ENCODE peak calls at places on chromosomes 7 and 10, in five cellular contexts. One of them, this sample, is unnamed.
A peak's percentile ranks its signal among the peaks of the same experiment; 100 is the strongest.

GRCh38 chr10:68572151-68572550 is 12.0 kb downstream of the TET1 start:
- DNase-seq in psoas muscle: no peak
- DNase-seq in A549: no peak
- DNase-seq in DND-41: no peak
- DNase-seq in iris pigment epithelial cell: no peak
- DNase-seq in this sample: no peak

GRCh38 chr10:37289833-37290464 is 164.6 kb downstream of the ANKRD30A start:
- DNase-seq in psoas muscle: no peak
- DNase-seq in A549: peak; percentile 73
- DNase-seq in DND-41: no peak
- DNase-seq in iris pigment epithelial cell: peak; percentile 6
- DNase-seq in this sample: peak; percentile 2

GRCh38 chr10:99870051-99870730 is 87.8 kb downstream of the ABCC2 start:
- DNase-seq in psoas muscle: no peak
- DNase-seq in A549: no peak
- DNase-seq in DND-41: peak; percentile 73
- DNase-seq in iris pigment epithelial cell: no peak
- DNase-seq in this sample: peak; percentile 21

GRCh38 chr10:66917104-66917503 is 8.7 kb upstream of the LRRTM3 start:
- DNase-seq in psoas muscle: no peak
- DNase-seq in A549: no peak
- DNase-seq in DND-41: no peak
- DNase-seq in iris pigment epithelial cell: no peak
- DNase-seq in this sample: peak; percentile 12

GRCh38 chr7:43721193-43721806 is 8.0 kb downstream of the COA1 start:
- DNase-seq in psoas muscle: no peak
- DNase-seq in A549: peak; percentile 48
- DNase-seq in DND-41: no peak
- DNase-seq in iris pigment epithelial cell: peak; percentile 58
- DNase-seq in this sample: peak; percentile 62

GRCh38 chr7:148318092-148318756 is 272.3 kb upstream of the C7orf33 start:
- DNase-seq in psoas muscle: no peak
- DNase-seq in A549: no peak
- DNase-seq in DND-41: no peak
- DNase-seq in iris pigment epithelial cell: no peak
- DNase-seq in this sample: no peak

GRCh38 chr7:135801045-135801693 is 52.6 kb upstream of the FAM180A start:
- DNase-seq in psoas muscle: no peak
- DNase-seq in A549: peak; percentile 73
- DNase-seq in DND-41: peak; percentile 22
- DNase-seq in iris pigment epithelial cell: peak; percentile 62
- DNase-seq in this sample: peak; percentile 75

GRCh38 chr10:76430330-76430729 is 998.9 kb downstream of the LRMDA start:
- DNase-seq in psoas muscle: no peak
- DNase-seq in A549: no peak
- DNase-seq in DND-41: no peak
- DNase-seq in iris pigment epithelial cell: no peak
- DNase-seq in this sample: peak; percentile 53

GRCh38 chr7:20198295-20198694 is 18.9 kb downstream of the MACC1 start:
- DNase-seq in psoas muscle: no peak
- DNase-seq in A549: no peak
- DNase-seq in DND-41: no peak
- DNase-seq in iris pigment epithelial cell: no peak
- DNase-seq in this sample: no peak

GRCh38 chr10:68052463-68052862 is 22.6 kb downstream of the HERC4 start:
- DNase-seq in psoas muscle: no peak
- DNase-seq in A549: no peak
- DNase-seq in DND-41: no peak
- DNase-seq in iris pigment epithelial cell: peak; percentile 47
- DNase-seq in this sample: no peak

GRCh38 chr10:121281576-121281975 is 316.7 kb downstream of the FGFR2 start:
- DNase-seq in psoas muscle: no peak
- DNase-seq in A549: no peak
- DNase-seq in DND-41: no peak
- DNase-seq in iris pigment epithelial cell: peak; percentile 5
- DNase-seq in this sample: peak; percentile 22

GRCh38 chr7:23377134-23377533 is 78.0 kb downstream of the MALSU1 start:
- DNase-seq in psoas muscle: no peak
- DNase-seq in A549: no peak
- DNase-seq in DND-41: no peak
- DNase-seq in iris pigment epithelial cell: peak; percentile 77
- DNase-seq in this sample: peak; percentile 73

GRCh38 chr10:124236818-124237217 is 143.4 kb upstream of the CHST15 start:
- DNase-seq in psoas muscle: no peak
- DNase-seq in A549: no peak
- DNase-seq in DND-41: no peak
- DNase-seq in iris pigment epithelial cell: no peak
- DNase-seq in this sample: no peak

GRCh38 chr10:128281343-128281742 is 155.1 kb upstream of the MKI67 start:
- DNase-seq in psoas muscle: no peak
- DNase-seq in A549: no peak
- DNase-seq in DND-41: no peak
- DNase-seq in iris pigment epithelial cell: no peak
- DNase-seq in this sample: no peak

GRCh38 chr7:148304456-148304855 is 286.1 kb upstream of the C7orf33 start:
- DNase-seq in psoas muscle: no peak
- DNase-seq in A549: no peak
- DNase-seq in DND-41: no peak
- DNase-seq in iris pigment epithelial cell: no peak
- DNase-seq in this sample: no peak

GRCh38 chr7:39453743-39454355 is 112.4 kb upstream of the YAE1 start:
- DNase-seq in psoas muscle: no peak
- DNase-seq in A549: peak; percentile 61
- DNase-seq in DND-41: peak; percentile 66
- DNase-seq in iris pigment epithelial cell: peak; percentile 69
- DNase-seq in this sample: peak; percentile 66

GRCh38 chr7:11203688-11204087 is 230.0 kb downstream of the PHF14 start:
- DNase-seq in psoas muscle: peak; percentile 53
- DNase-seq in A549: no peak
- DNase-seq in DND-41: no peak
- DNase-seq in iris pigment epithelial cell: no peak
- DNase-seq in this sample: peak; percentile 34

GRCh38 chr10:129853236-129853946 is 110.7 kb downstream of the EBF3 start:
- DNase-seq in psoas muscle: no peak
- DNase-seq in A549: peak; percentile 26
- DNase-seq in DND-41: no peak
- DNase-seq in iris pigment epithelial cell: peak; percentile 3
- DNase-seq in this sample: peak; percentile 17

GRCh38 chr7:134702366-134703240 is 56.0 kb downstream of the BPGM start:
- DNase-seq in psoas muscle: no peak
- DNase-seq in A549: no peak
- DNase-seq in DND-41: no peak
- DNase-seq in iris pigment epithelial cell: no peak
- DNase-seq in this sample: no peak

GRCh38 chr7:14196555-14196954 is 207.1 kb upstream of the ETV1 start:
- DNase-seq in psoas muscle: no peak
- DNase-seq in A549: no peak
- DNase-seq in DND-41: no peak
- DNase-seq in iris pigment epithelial cell: peak; percentile 46
- DNase-seq in this sample: peak; percentile 83

GRCh38 chr10:21529236-21529910 is 3.9 kb upstream of the SKIDA1 start:
- DNase-seq in psoas muscle: no peak
- DNase-seq in A549: peak; percentile 35
- DNase-seq in DND-41: no peak
- DNase-seq in iris pigment epithelial cell: no peak
- DNase-seq in this sample: no peak

GRCh38 chr10:121598261-121599249 is at the start of gene FGFR2:
- DNase-seq in psoas muscle: peak; percentile 76
- DNase-seq in A549: peak; percentile 64
- DNase-seq in DND-41: no peak
- DNase-seq in iris pigment epithelial cell: peak; percentile 67
- DNase-seq in this sample: no peak

GRCh38 chr7:55032069-55032699 is 13.4 kb downstream of the EGFR start:
- DNase-seq in psoas muscle: no peak
- DNase-seq in A549: no peak
- DNase-seq in DND-41: no peak
- DNase-seq in iris pigment epithelial cell: peak; percentile 41
- DNase-seq in this sample: no peak

GRCh38 chr10:99337261-99337905 is 8.2 kb downstream of the CNNM1 start:
- DNase-seq in psoas muscle: no peak
- DNase-seq in A549: peak; percentile 73
- DNase-seq in DND-41: no peak
- DNase-seq in iris pigment epithelial cell: no peak
- DNase-seq in this sample: no peak

GRCh38 chr7:102978280-102978679 is 65.5 kb downstream of the LRRC17 start:
- DNase-seq in psoas muscle: no peak
- DNase-seq in A549: peak; percentile 79
- DNase-seq in DND-41: no peak
- DNase-seq in iris pigment epithelial cell: peak; percentile 94
- DNase-seq in this sample: peak; percentile 22

GRCh38 chr10:133214468-133215410 is 15.3 kb upstream of the UTF1 start:
- DNase-seq in psoas muscle: peak; percentile 33
- DNase-seq in A549: no peak
- DNase-seq in DND-41: no peak
- DNase-seq in iris pigment epithelial cell: no peak
- DNase-seq in this sample: no peak

GRCh38 chr7:116948934-116949333 is 4.4 kb upstream of the ST7 start:
- DNase-seq in psoas muscle: no peak
- DNase-seq in A549: no peak
- DNase-seq in DND-41: no peak
- DNase-seq in iris pigment epithelial cell: no peak
- DNase-seq in this sample: no peak

GRCh38 chr10:26890956-26891355 is 30.2 kb upstream of the ABI1 start:
- DNase-seq in psoas muscle: no peak
- DNase-seq in A549: peak; percentile 78
- DNase-seq in DND-41: peak; percentile 50
- DNase-seq in iris pigment epithelial cell: peak; percentile 83
- DNase-seq in this sample: peak; percentile 72

GRCh38 chr10:34292675-34293074 is 522.4 kb downstream of the PARD3 start:
- DNase-seq in psoas muscle: no peak
- DNase-seq in A549: no peak
- DNase-seq in DND-41: no peak
- DNase-seq in iris pigment epithelial cell: no peak
- DNase-seq in this sample: no peak

GRCh38 chr7:76282344-76283253 is 19.9 kb upstream of the HSPB1 start:
- DNase-seq in psoas muscle: no peak
- DNase-seq in A549: no peak
- DNase-seq in DND-41: no peak
- DNase-seq in iris pigment epithelial cell: no peak
- DNase-seq in this sample: no peak

GRCh38 chr7:112789824-112790650 is at the start of gene TMEM168:
- DNase-seq in psoas muscle: peak; percentile 89
- DNase-seq in A549: peak; percentile 88
- DNase-seq in DND-41: peak; percentile 78
- DNase-seq in iris pigment epithelial cell: peak; percentile 87
- DNase-seq in this sample: peak; percentile 81

GRCh38 chr7:158583143-158583542 is 4.5 kb downstream of the PTPRN2 start:
- DNase-seq in psoas muscle: no peak
- DNase-seq in A549: no peak
- DNase-seq in DND-41: no peak
- DNase-seq in iris pigment epithelial cell: no peak
- DNase-seq in this sample: no peak

GRCh38 chr7:35993663-35994622 is 159.1 kb upstream of the EEPD1 start:
- DNase-seq in psoas muscle: no peak
- DNase-seq in A549: peak; percentile 81
- DNase-seq in DND-41: no peak
- DNase-seq in iris pigment epithelial cell: peak; percentile 68
- DNase-seq in this sample: peak; percentile 64